ENCODE peak calls at places on chromosomes 6 and 20, in five cellular contexts. X is esophagus muscularis mucosa, S is GM12878, U is H1, B is suprapubic skin. O is an unnamed sample.

GRCh38 chr6:36147294-36147693 is 17.0 kb downstream of the MAPK13 start:
- DNase-seq in X (no peak), S (no peak), U (no peak), B (no peak), O (no peak)

GRCh38 chr20:11850901-11851300 is 66.8 kb upstream of the BTBD3 start:
- DNase-seq in X (no peak), S (no peak), U (no peak), B (no peak), O (no peak)

GRCh38 chr6:20706293-20707165 is 172.3 kb downstream of the CDKAL1 start:
- DNase-seq in X (no peak), S (no peak), U (no peak), B (no peak), O (no peak)

GRCh38 chr6:44043036-44043478 is 84.2 kb downstream of the MRPL14 start:
- DNase-seq in X (no peak), S (no peak), U (no peak), B (peak; percentile 52), O (peak; percentile 48)

GRCh38 chr6:42137192-42137753 is 5.1 kb downstream of the C6orf132 start:
- DNase-seq in X (no peak), S (no peak), U (no peak), B (no peak), O (no peak)

GRCh38 chr6:107491059-107491609 is 1.2 kb downstream of the SOBP start:
- DNase-seq in X (no peak), S (no peak), U (no peak), B (peak; percentile 74), O (peak; percentile 91)

GRCh38 chr20:3262566-3262965 is 23.6 kb upstream of the SLC4A11 start:
- DNase-seq in X (no peak), S (no peak), U (no peak), B (no peak), O (no peak)

GRCh38 chr20:51412991-51413471 is 129.5 kb downstream of the NFATC2 start:
- DNase-seq in X (no peak), S (no peak), U (no peak), B (peak; percentile 69), O (no peak)

GRCh38 chr6:45293306-45293705 is 34.8 kb upstream of the RUNX2 start:
- DNase-seq in X (no peak), S (no peak), U (no peak), B (no peak), O (no peak)

GRCh38 chr6:27544612-27545260 is 71.8 kb upstream of the ZNF184 start:
- DNase-seq in X (no peak), S (no peak), U (no peak), B (no peak), O (no peak)

GRCh38 chr20:62967628-62968351 is 15.3 kb downstream of the SLC17A9 start:
- DNase-seq in X (no peak), S (no peak), U (no peak), B (no peak), O (no peak)
- TF ChIP-seq POLR2AphosphoS5 in X (no peak), S (no peak), U (no peak), B (no peak), O (no peak)

DNA sequence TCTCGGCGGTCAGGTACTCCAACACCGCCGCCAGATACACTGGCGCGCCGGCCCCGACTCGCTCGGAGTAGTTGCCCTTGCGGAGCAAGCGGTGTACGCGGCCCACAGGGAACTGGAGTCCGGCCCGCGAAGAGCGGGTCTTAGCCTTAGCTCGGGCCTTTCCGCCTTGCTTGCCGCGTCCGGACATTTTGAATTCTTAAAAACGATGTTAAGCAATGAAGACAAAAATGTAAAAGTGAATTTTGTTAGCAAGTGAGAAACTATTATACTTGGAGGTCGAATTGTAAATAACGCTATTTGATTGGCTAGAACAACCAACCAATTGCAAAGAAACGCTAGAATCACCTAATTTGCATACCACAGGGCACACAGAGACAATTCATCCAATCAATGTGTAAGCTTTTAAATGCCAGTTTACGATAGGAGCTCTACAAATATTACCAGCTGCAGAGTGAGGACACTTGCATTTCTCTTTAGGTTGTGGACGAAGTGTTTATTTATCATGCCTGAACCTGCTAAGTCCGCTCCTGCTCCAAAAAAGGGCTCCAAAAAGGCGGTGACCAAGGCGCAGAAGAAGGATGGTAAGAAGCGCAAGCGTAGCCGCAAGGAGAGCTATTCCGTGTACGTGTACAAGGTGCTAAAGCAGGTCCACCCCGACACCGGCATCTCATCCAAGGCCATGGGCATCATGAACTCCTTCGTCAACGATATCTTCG is 112.0 kb downstream of the HFE start:
- DNase-seq in X (peak; percentile 94), S (peak; percentile 99), U (no peak), B (peak; percentile 81), O (peak; percentile 85)
- TF ChIP-seq EP300 in X (no peak), S (no peak), U (no peak), B (no peak), O (no peak)

DNA sequence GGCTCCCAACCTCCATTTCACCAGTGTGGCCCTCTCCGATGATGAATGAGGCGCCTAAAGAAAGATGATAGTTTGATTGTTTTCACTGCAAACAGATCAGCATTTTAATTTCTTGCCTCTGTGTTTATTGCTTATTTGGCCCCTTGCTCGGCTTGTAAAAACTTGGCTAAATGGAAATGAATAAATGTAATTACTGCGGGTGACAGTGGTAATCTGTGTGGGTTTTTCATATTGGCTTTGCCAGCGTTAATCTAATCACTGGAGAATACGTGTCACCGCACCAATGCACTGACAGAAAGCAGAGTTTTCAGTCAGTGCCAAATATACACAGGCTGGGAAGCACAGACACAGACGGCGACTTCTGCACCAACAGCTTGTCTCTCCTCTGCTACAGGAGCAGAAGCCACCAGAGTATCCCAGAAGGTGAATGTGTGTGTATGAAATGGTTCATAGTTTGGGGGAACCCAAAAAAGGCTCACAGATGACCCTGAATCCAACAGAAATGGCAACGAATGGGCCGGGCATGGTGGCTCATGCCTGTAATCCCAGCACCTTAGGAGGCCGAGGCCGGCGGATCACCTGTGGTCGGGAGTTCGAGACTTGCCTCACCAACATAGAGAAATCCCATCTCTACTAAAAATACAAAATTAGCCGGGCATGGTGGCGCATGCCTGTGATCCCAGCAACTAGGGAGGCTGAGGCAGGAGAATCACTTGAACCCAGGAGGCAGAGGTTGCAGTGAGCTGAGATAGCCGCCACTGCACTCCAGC is 534.0 kb downstream of the PKHD1 start:
- DNase-seq in X (no peak), S (no peak), U (no peak), B (no peak), O (no peak)
- H3K4me3 ChIP-seq in X (no peak overlapping the region), S (no peak overlapping the region), U (no peak overlapping the region), B (no peak overlapping the region), O (no peak overlapping the region)

DNA sequence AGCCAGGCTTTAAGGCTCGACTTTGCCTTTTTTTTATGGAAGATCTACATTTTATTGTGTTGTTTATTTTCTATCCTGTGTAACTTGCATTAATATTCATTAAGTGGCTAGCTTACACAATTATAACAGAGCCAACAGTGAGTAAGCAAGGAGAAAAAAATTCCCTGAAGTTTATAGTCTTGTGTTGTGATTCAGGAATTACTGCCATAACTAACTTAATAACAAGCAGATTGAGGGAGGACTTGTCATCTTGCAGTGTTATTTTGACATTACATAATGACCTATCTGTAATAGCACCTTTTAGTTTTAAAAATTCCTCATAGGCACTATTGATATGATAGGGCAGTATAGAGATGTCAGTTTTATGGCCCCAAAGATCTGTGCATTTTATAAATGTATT is 122.8 kb downstream of the SMAP1 start:
- DNase-seq in X (no peak), S (no peak), U (no peak), B (no peak), O (no peak)
- TF ChIP-seq POLR2AphosphoS5 in X (no peak), S (no peak), U (no peak), B (no peak), O (no peak)

GRCh38 chr6:150276168-150276958 is 92.4 kb upstream of the IYD start:
- DNase-seq in X (no peak), S (no peak), U (no peak), B (no peak), O (no peak)
- TF ChIP-seq EP300 in X (no peak), S (no peak), U (no peak), B (no peak), O (no peak)

GRCh38 chr20:49283176-49283702 is 5.4 kb upstream of the ZNFX1 start:
- DNase-seq in X (no peak), S (no peak), U (no peak), B (no peak), O (no peak)
- H3K4me3 ChIP-seq in X (no peak overlapping the region), S (peak overlapping the region; percentile 95), U (peak overlapping the region; percentile 73), B (no peak overlapping the region), O (no peak overlapping the region)

GRCh38 chr20:44714102-44714700 is 968 bp upstream of the CCN5 start:
- DNase-seq in X (no peak), S (no peak), U (no peak), B (no peak), O (peak; percentile 60)
- TF ChIP-seq POLR2AphosphoS5 in X (peak; percentile 80), S (no peak), U (no peak), B (no peak), O (no peak)

GRCh38 chr6:3421145-3421544 is 35.7 kb downstream of the SLC22A23 start:
- DNase-seq in X (no peak), S (no peak), U (no peak), B (no peak), O (no peak)
- TF ChIP-seq EP300 in X (no peak), S (no peak), U (no peak), B (no peak), O (no peak)

GRCh38 chr6:105896052-105896820 is 189.9 kb upstream of the PRDM1 start:
- DNase-seq in X (peak; percentile 37), S (no peak), U (no peak), B (no peak), O (no peak)
- H3K4me3 ChIP-seq in X (no peak overlapping the region), S (no peak overlapping the region), U (no peak overlapping the region), B (no peak overlapping the region), O (no peak overlapping the region)

DNA sequence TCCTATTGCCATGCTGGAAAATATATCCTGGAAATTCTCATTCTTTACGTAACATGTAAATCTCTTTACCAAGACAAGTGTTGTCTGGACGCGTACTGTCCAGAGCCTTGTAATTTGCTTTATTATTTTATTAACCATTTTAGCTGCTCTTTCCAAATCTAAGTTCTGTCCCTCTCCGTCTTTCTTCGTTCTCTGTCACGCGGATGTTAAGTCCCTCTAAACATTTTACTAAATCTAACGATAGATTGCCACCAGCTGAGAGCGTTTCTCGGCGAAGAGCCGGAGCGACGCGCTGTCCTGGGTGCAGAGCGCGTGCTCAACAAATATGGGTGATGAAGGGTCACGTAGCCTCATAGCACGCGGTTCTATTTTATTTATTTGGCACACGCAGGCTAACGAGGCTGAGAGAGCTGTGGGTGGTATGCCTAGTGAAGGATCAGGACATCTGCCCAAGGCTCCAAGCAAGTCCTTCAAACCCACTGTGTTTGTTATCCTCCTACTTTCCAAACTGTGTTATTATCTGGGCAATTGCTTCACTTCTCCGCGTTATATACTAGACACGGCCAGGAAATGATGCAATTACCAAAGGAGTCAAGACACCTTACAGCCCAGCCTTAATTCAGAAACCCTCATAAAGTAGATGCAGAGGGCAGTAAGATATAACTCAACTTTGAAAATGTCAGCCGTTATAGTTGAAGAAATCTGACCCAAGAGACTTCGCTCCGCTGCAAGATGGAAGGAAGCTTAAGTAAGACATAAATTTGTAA is 10.0 kb upstream of the NCOA7 start:
- DNase-seq in X (no peak), S (peak; percentile 81), U (no peak), B (no peak), O (peak; percentile 74)
- TF ChIP-seq POLR2AphosphoS5 in X (no peak), S (peak; percentile 90), U (peak; percentile 22), B (no peak), O (peak; percentile 71)